ENCODE peak calls at places on chromosomes 2 and 18, in six cellular contexts. F, S, X, G, O and R are unnamed samples.

GRCh38 chr2:95039410-95039809 is 13.9 kb downstream of the MAL start:
- DNase-seq in G (no peak), F (no peak), S (no peak), O (no peak), X (no peak), R (no peak)

GRCh38 chr2:44802409-44803099 is 138.9 kb upstream of the SIX3 start:
- DNase-seq in O (peak), S (peak), X (peak), G (no peak), F (no peak), R (peak)

GRCh38 chr18:13163167-13163927 is 55.2 kb upstream of the LDLRAD4 start:
- DNase-seq in S (no peak), X (no peak), G (peak), O (no peak), F (no peak), R (no peak)

GRCh38 chr2:120310136-120310535 is 35.8 kb upstream of the INHBB start:
- DNase-seq in F (no peak), X (no peak), S (no peak), G (no peak), O (no peak), R (no peak)

GRCh38 chr2:238908960-238909951 is 61.4 kb downstream of the TWIST2 start:
- DNase-seq in F (peak), G (peak), X (no peak), O (no peak), S (no peak), R (peak)

GRCh38 chr18:78671551-78671950 is 308.1 kb upstream of the SALL3 start:
- DNase-seq in G (no peak), X (no peak), F (no peak), O (no peak), S (no peak), R (no peak)

GRCh38 chr2:239817011-239817490 is 208.1 kb downstream of the NDUFA10 start:
- DNase-seq in X (no peak), G (no peak), F (no peak), O (no peak), S (peak), R (no peak)

GRCh38 chr2:217360781-217361485 is 501.1 kb upstream of the TNP1 start:
- DNase-seq in O (no peak), F (peak), S (no peak), X (no peak), G (peak), R (no peak)

GRCh38 chr18:45277870-45278269 is 337.4 kb upstream of the SLC14A2 start:
- DNase-seq in F (no peak), O (no peak), S (no peak), G (no peak), X (no peak), R (no peak)

GRCh38 chr2:163319006-163319405 is 416.8 kb downstream of the FIGN start:
- DNase-seq in S (no peak), X (no peak), O (no peak), G (peak), F (peak), R (no peak)

GRCh38 chr18:1708006-1708405 is 803.3 kb downstream of the ADCYAP1 start:
- DNase-seq in G (no peak), F (no peak), O (no peak), S (no peak), X (no peak), R (no peak)

GRCh38 chr2:205660521-205661124 is 21.7 kb upstream of the NRP2 start:
- DNase-seq in X (no peak), F (peak), S (no peak), G (peak), O (no peak), R (no peak)

GRCh38 chr2:233942731-233943130 is 25.6 kb downstream of the TRPM8 start:
- DNase-seq in O (no peak), F (no peak), X (no peak), G (no peak), S (no peak), R (no peak)

GRCh38 chr18:35852786-35853185 is 119.7 kb upstream of the RMP24 start:
- DNase-seq in O (no peak), F (no peak), S (no peak), X (no peak), G (no peak), R (no peak)

GRCh38 chr2:70525032-70525431 is 28.6 kb downstream of the TGFA start:
- DNase-seq in F (no peak), X (no peak), S (no peak), O (no peak), G (no peak), R (no peak)

GRCh38 chr2:7857904-7858303 is 824.0 kb upstream of the ID2 start:
- DNase-seq in F (peak), O (no peak), X (no peak), S (no peak), G (peak), R (peak)

GRCh38 chr18:71808576-71808975 is 735.6 kb downstream of the CBLN2 start:
- DNase-seq in F (no peak), G (no peak), X (no peak), O (no peak), S (no peak), R (no peak)

GRCh38 chr2:150264442-150264841 is 223.0 kb downstream of the RND3 start:
- DNase-seq in S (no peak), G (peak), F (peak), X (no peak), O (no peak), R (no peak)

GRCh38 chr18:79588636-79589481 is 90.7 kb upstream of the CTDP1 start:
- DNase-seq in X (no peak), S (no peak), O (peak), F (peak), G (peak), R (peak)

GRCh38 chr2:67660871-67661270 is 263.7 kb downstream of the ETAA1 start:
- DNase-seq in F (no peak), G (peak), S (no peak), O (no peak), X (no peak), R (no peak)

GRCh38 chr2:36701391-36701795 is 4.9 kb downstream of the VIT start:
- DNase-seq in O (no peak), X (no peak), F (no peak), G (peak), S (no peak), R (peak)

GRCh38 chr2:121094845-121095244 is 190.2 kb downstream of the TFCP2L1 start:
- DNase-seq in X (no peak), G (no peak), F (no peak), S (no peak), O (no peak), R (no peak)

GRCh38 chr2:49332415-49332814 is 178.1 kb upstream of the FSHR start:
- DNase-seq in S (no peak), F (peak), X (no peak), O (no peak), G (no peak), R (no peak)

GRCh38 chr2:86097114-86097896 is 8.4 kb downstream of the POLR1A start:
- DNase-seq in G (no peak), O (no peak), S (no peak), F (no peak), X (no peak), R (no peak)

GRCh38 chr2:217839073-217839749 is 163.6 kb downstream of the TNS1 start:
- DNase-seq in S (no peak), X (no peak), F (no peak), O (no peak), G (no peak), R (no peak)

GRCh38 chr2:231017250-231017636 is 20.1 kb upstream of the C2orf72 start:
- DNase-seq in G (no peak), S (no peak), X (no peak), O (no peak), F (no peak), R (no peak)

GRCh38 chr2:106581755-106582430 is 94.7 kb downstream of the CD8B2 start:
- DNase-seq in S (peak), O (no peak), G (peak), F (peak), X (no peak), R (peak)

GRCh38 chr2:29033172-29033571 is 41.2 kb downstream of the PCARE start:
- DNase-seq in G (peak), F (no peak), X (no peak), S (peak), O (peak), R (peak)

GRCh38 chr2:196660264-196660663 is 20.7 kb downstream of the CCDC150 start:
- DNase-seq in O (no peak), F (peak), X (no peak), S (no peak), G (peak), R (peak)

GRCh38 chr2:122136071-122136470 is 380.6 kb downstream of the TSN start:
- DNase-seq in G (peak), F (no peak), O (no peak), S (peak), X (peak), R (no peak)

GRCh38 chr2:24489942-24490673 is 946 bp upstream of the NCOA1 start:
- DNase-seq in X (no peak), S (peak), G (peak), F (peak), O (peak), R (peak)

GRCh38 chr18:62460851-62461300 is 61.9 kb upstream of the ZCCHC2 start:
- DNase-seq in G (no peak), O (no peak), X (no peak), S (no peak), F (peak), R (peak)

GRCh38 chr2:123916512-123916911 is 108.6 kb upstream of the CNTNAP5 start:
- DNase-seq in S (no peak), F (no peak), G (no peak), O (no peak), X (no peak), R (no peak)

GRCh38 chr2:165911231-165911630 is 42.3 kb downstream of the TTC21B start:
- DNase-seq in G (peak), S (no peak), F (no peak), X (no peak), O (no peak), R (peak)

GRCh38 chr2:159366538-159366937 is 80.0 kb upstream of the WDSUB1 start:
- DNase-seq in G (peak), F (no peak), S (no peak), X (no peak), O (no peak), R (no peak)

GRCh38 chr2:60446413-60447358 is 106.8 kb downstream of the BCL11A start:
- DNase-seq in G (no peak), X (no peak), O (no peak), S (no peak), F (no peak), R (no peak)

GRCh38 chr18:48994044-48994651 is 43.4 kb upstream of the SMAD7 start:
- DNase-seq in F (peak), S (no peak), X (no peak), O (no peak), G (peak), R (no peak)

GRCh38 chr2:143581134-143581533 is 451.9 kb downstream of the ARHGAP15 start:
- DNase-seq in G (no peak), X (no peak), S (no peak), O (no peak), F (no peak), R (no peak)

GRCh38 chr2:230128943-230129342 is 60.2 kb upstream of the SLC16A14 start:
- DNase-seq in X (no peak), G (peak), F (no peak), O (no peak), S (no peak), R (peak)

DNA sequence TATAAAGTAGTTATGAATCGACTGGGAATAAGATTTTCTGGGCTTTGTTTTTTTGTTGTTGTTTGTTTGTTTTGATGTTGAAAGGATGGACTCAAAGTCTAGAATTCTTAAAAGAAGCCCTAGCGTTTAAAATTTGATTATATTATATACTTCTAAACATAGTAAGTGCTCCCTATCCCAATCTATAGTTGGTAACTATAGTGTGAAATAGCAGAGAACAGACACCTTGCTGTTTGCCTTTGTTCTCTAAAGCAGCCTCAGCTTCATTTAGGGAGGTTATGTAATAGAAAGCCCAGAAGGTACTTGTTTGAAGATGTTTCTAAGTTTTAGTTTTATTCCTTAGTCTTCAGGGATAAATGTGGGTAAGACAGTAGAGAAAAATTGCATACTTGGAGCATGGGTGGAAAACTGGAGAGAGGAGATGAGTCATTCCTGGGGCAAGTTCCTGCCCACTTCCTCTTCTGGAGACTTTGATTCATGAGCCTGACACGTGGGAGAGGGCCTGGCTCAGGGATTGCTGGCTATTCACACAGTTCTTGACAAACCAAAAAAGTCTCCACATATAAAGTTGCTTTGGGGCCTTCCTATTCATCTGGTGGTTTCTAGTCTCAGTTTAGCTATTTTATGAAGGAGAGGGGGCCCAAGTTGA is 131.9 kb downstream of the MYO1B start:
- DNase-seq in O (no peak), F (peak), X (no peak), G (peak), S (no peak), R (peak)
- H3K4ac ChIP-seq in O (no peak), F (no peak), X (no peak), G (peak), S (no peak), R (no peak)

GRCh38 chr18:76565238-76566173 is 70.5 kb upstream of the ZNF516 start:
- DNase-seq in S (peak), F (peak), G (peak), O (peak), X (peak), R (peak)

GRCh38 chr18:76564117-76564516 is 69.1 kb upstream of the ZNF516 start:
- DNase-seq in X (no peak), O (no peak), F (peak), S (no peak), G (peak), R (no peak)

GRCh38 chr18:76562286-76562840 is 67.3 kb upstream of the ZNF516 start:
- DNase-seq in S (no peak), F (no peak), G (no peak), O (no peak), X (no peak), R (no peak)

GRCh38 chr18:76566987-76567386 is 71.9 kb upstream of the ZNF516 start:
- DNase-seq in F (no peak), O (no peak), G (no peak), S (no peak), X (no peak), R (no peak)

GRCh38 chr18:76564636-76565237 is 69.7 kb upstream of the ZNF516 start:
- DNase-seq in S (no peak), G (no peak), X (no peak), O (no peak), F (no peak), R (peak)
- H2AFZ ChIP-seq in S (no peak), G (peak), X (no peak), O (peak), F (no peak), R (no peak)

DNA sequence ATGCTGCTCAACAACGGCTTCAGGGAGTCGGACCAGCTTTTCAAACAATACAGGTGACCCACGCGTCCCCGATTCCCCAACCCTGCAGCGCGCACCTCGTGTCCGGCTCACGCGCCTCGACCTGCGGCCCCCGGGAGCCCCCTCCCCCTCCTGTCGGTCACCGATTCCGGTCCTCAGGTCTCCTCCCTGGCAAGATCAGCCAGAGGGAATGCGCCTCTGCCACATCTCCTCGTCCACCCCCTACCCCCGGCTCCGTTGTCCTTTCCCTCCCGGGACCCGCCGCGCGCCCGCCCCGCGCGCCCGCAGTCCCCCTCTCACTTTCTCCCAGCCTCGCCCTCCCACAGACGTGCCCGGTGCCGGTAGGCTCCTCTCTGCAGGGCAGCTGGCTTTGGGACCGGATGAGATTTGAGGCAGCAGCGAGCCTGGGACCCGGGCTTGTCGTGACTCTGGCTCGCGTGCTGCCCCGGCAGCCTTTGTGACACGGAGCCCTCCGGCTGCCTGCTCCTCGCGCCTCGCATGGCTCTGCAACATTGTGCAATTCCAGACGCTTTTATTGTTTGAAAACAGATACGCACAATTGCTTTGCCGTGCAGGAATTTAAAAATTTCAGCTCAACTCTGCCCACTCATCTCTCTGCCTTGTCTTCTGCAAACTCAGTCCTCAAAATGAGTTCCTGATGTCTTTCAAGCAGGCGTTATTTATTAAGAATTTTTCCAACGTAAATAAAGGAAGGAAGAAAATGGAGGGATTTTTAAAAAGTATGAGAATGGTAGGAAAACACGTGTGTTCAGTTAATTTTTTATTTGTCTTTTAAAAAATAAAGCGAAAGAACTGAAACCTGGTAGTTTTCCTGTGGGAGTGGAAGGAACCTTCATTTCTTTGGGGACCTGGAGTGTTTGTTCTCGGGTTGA is 687 bp downstream of the TTC39C start:
- DNase-seq in S (peak), G (peak), O (peak), X (no peak), F (peak), R (peak)
- H3K23ac ChIP-seq in S (peak), G (peak), O (peak), X (no peak), F (no peak), R (no peak)

GRCh38 chr2:117087565-117088291 is 726.8 kb upstream of the DDX18 start:
- DNase-seq in O (peak), S (peak), F (peak), G (no peak), X (peak), R (no peak)
- H3K4ac ChIP-seq in O (no peak), S (no peak), F (no peak), G (no peak), X (no peak), R (no peak)

DNA sequence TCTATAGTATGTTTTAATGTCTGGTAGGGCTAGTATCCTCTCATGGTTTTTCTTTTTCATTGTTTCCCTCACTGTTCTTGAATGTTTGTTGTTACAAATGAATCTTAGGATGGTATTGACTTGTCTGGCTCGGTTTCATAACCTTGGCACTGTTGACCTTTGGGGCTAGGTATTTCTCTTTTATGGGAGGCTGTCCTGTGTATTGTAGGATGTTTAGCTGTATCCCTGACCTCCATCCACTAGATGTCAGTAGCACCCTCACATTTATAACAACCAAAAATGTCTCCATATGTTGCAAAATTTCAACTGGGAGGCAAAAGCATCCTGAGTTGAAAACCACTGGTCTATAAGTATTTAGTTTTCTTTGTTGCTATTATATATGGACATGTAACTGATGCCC is 7.0 kb upstream of the AOX1 start:
- DNase-seq in S (no peak), O (no peak), X (no peak), G (peak), F (peak), R (peak)
- H2AFZ ChIP-seq in S (no peak), O (no peak), X (no peak), G (no peak), F (no peak), R (no peak)

DNA sequence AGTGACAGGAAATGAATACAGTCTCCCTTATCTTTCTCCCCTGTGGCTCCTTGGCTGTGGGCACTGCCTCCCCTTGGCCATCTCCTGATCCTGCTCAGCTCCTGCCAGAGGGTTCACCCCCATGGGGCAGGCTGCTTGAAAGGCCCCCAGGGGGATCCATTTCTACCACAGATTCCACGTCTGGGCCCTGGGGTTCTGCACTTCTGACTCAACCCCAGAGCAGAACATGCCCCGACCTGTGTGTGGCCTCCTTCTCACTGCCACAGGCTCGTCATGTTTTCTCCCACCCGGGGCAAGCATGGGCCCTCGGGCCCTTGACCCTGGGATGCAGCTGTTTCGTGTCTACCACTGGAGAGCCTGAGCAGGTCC is 122.2 kb downstream of the ACKR3 start:
- DNase-seq in X (no peak), F (peak), O (no peak), G (no peak), S (no peak), R (peak)
- H3K23ac ChIP-seq in X (no peak), F (no peak), O (peak), G (no peak), S (no peak), R (no peak)